ENCODE peak calls at places on chromosome X, in four cellular contexts. One of them, this sample, is unnamed.

GRCh38 chrX:148784859-148785655 is 284.6 kb downstream of the AFF2 start:
- DNase-seq in activated CD4-positive, alpha-beta T cell treated with anti-CD3 and anti-CD28 coated beads, Interleukin-2, amount 50 U/mL, for 1 hour: no peak
- DNase-seq in caudate nucleus: peak; percentile 0
- DNase-seq in HCT116: no peak
- DNase-seq in this sample: no peak

GRCh38 chrX:153645151-153645550 is 1.9 kb upstream of the DUSP9 start:
- DNase-seq in activated CD4-positive, alpha-beta T cell treated with anti-CD3 and anti-CD28 coated beads, Interleukin-2, amount 50 U/mL, for 1 hour: no peak
- DNase-seq in caudate nucleus: no peak
- DNase-seq in HCT116: no peak
- DNase-seq in this sample: no peak

GRCh38 chrX:87468941-87469340 is 48.7 kb upstream of the KLHL4 start:
- DNase-seq in activated CD4-positive, alpha-beta T cell treated with anti-CD3 and anti-CD28 coated beads, Interleukin-2, amount 50 U/mL, for 1 hour: no peak
- DNase-seq in caudate nucleus: no peak
- DNase-seq in HCT116: no peak
- DNase-seq in this sample: no peak

GRCh38 chrX:118718737-118719136 is 8.7 kb upstream of the IL13RA1 start:
- DNase-seq in activated CD4-positive, alpha-beta T cell treated with anti-CD3 and anti-CD28 coated beads, Interleukin-2, amount 50 U/mL, for 1 hour: no peak
- DNase-seq in caudate nucleus: no peak
- DNase-seq in HCT116: no peak
- DNase-seq in this sample: no peak

GRCh38 chrX:70979136-70979762 is 48.4 kb upstream of the SLC7A3 start:
- DNase-seq in activated CD4-positive, alpha-beta T cell treated with anti-CD3 and anti-CD28 coated beads, Interleukin-2, amount 50 U/mL, for 1 hour: no peak
- DNase-seq in caudate nucleus: no peak
- DNase-seq in HCT116: no peak
- DNase-seq in this sample: no peak

GRCh38 chrX:109841257-109841656 is 108.2 kb upstream of the ACSL4 start:
- DNase-seq in activated CD4-positive, alpha-beta T cell treated with anti-CD3 and anti-CD28 coated beads, Interleukin-2, amount 50 U/mL, for 1 hour: no peak
- DNase-seq in caudate nucleus: no peak
- DNase-seq in HCT116: no peak
- DNase-seq in this sample: no peak

GRCh38 chrX:106954041-106954440 is 33.8 kb downstream of the CLDN2 start:
- DNase-seq in activated CD4-positive, alpha-beta T cell treated with anti-CD3 and anti-CD28 coated beads, Interleukin-2, amount 50 U/mL, for 1 hour: no peak
- DNase-seq in caudate nucleus: no peak
- DNase-seq in HCT116: no peak
- DNase-seq in this sample: no peak

GRCh38 chrX:112841114-112841819 is 636 bp upstream of the AMOT start:
- DNase-seq in activated CD4-positive, alpha-beta T cell treated with anti-CD3 and anti-CD28 coated beads, Interleukin-2, amount 50 U/mL, for 1 hour: peak; percentile 64
- DNase-seq in caudate nucleus: peak; percentile 73
- DNase-seq in HCT116: peak; percentile 68
- DNase-seq in this sample: peak; percentile 72

GRCh38 chrX:96909291-96909690 is 25.6 kb downstream of the RPA4 start:
- DNase-seq in activated CD4-positive, alpha-beta T cell treated with anti-CD3 and anti-CD28 coated beads, Interleukin-2, amount 50 U/mL, for 1 hour: no peak
- DNase-seq in caudate nucleus: no peak
- DNase-seq in HCT116: no peak
- DNase-seq in this sample: no peak

GRCh38 chrX:49901068-49901467 is 21.3 kb upstream of the CLCN5 start:
- DNase-seq in activated CD4-positive, alpha-beta T cell treated with anti-CD3 and anti-CD28 coated beads, Interleukin-2, amount 50 U/mL, for 1 hour: no peak
- DNase-seq in caudate nucleus: no peak
- DNase-seq in HCT116: no peak
- DNase-seq in this sample: no peak

GRCh38 chrX:14073561-14073960 is 43.9 kb upstream of the GEMIN8 start:
- DNase-seq in activated CD4-positive, alpha-beta T cell treated with anti-CD3 and anti-CD28 coated beads, Interleukin-2, amount 50 U/mL, for 1 hour: no peak
- DNase-seq in caudate nucleus: no peak
- DNase-seq in HCT116: no peak
- DNase-seq in this sample: no peak

GRCh38 chrX:71095971-71096701 is 485 bp downstream of the FOXO4 start:
- DNase-seq in activated CD4-positive, alpha-beta T cell treated with anti-CD3 and anti-CD28 coated beads, Interleukin-2, amount 50 U/mL, for 1 hour: no peak
- DNase-seq in caudate nucleus: no peak
- DNase-seq in HCT116: peak; percentile 21
- DNase-seq in this sample: no peak

GRCh38 chrX:23993012-23993633 is 33.9 kb downstream of the KLHL15 start:
- DNase-seq in activated CD4-positive, alpha-beta T cell treated with anti-CD3 and anti-CD28 coated beads, Interleukin-2, amount 50 U/mL, for 1 hour: no peak
- DNase-seq in caudate nucleus: no peak
- DNase-seq in HCT116: no peak
- DNase-seq in this sample: no peak

GRCh38 chrX:149505671-149506070 is 565 bp upstream of the IDS start:
- DNase-seq in activated CD4-positive, alpha-beta T cell treated with anti-CD3 and anti-CD28 coated beads, Interleukin-2, amount 50 U/mL, for 1 hour: no peak
- DNase-seq in caudate nucleus: no peak
- DNase-seq in HCT116: no peak
- DNase-seq in this sample: no peak

GRCh38 chrX:51608766-51609165 is 9.9 kb downstream of the CENPVL3 start:
- DNase-seq in activated CD4-positive, alpha-beta T cell treated with anti-CD3 and anti-CD28 coated beads, Interleukin-2, amount 50 U/mL, for 1 hour: no peak
- DNase-seq in caudate nucleus: no peak
- DNase-seq in HCT116: no peak
- DNase-seq in this sample: no peak

GRCh38 chrX:9493936-9494335 is 29.1 kb downstream of the TBL1X start:
- DNase-seq in activated CD4-positive, alpha-beta T cell treated with anti-CD3 and anti-CD28 coated beads, Interleukin-2, amount 50 U/mL, for 1 hour: no peak
- DNase-seq in caudate nucleus: no peak
- DNase-seq in HCT116: no peak
- DNase-seq in this sample: no peak

GRCh38 chrX:13658602-13659001 is 5.7 kb downstream of the TCEANC start:
- DNase-seq in activated CD4-positive, alpha-beta T cell treated with anti-CD3 and anti-CD28 coated beads, Interleukin-2, amount 50 U/mL, for 1 hour: no peak
- DNase-seq in caudate nucleus: no peak
- DNase-seq in HCT116: peak; percentile 35
- DNase-seq in this sample: peak; percentile 38

GRCh38 chrX:48021026-48021900 is 14.5 kb downstream of the SPACA5 start:
- DNase-seq in activated CD4-positive, alpha-beta T cell treated with anti-CD3 and anti-CD28 coated beads, Interleukin-2, amount 50 U/mL, for 1 hour: peak; percentile 75
- DNase-seq in caudate nucleus: peak; percentile 77
- DNase-seq in HCT116: no peak
- DNase-seq in this sample: peak; percentile 60